ENCODE peak calls at places on chromosomes 6 and 20, in nine cellular contexts. A is body of pancreas, H is left lung, P is heart right ventricle, W is SK-N-SH, E is H9, C is heart left ventricle, R is ascending aorta, O is testis. I is an unnamed sample.
A peak's percentile ranks its signal among the peaks of the same experiment; 100 is the strongest.

GRCh38 chr6:9139762-9140161 is 704.4 kb upstream of the SLC35B3 start:
- DNase-seq in P (no peak), C (no peak), O (no peak), A (no peak), W (no peak), E (no peak), H (no peak), R (no peak), I (no peak)

GRCh38 chr6:84469144-84469543 is 241.7 kb upstream of the CEP162 start:
- DNase-seq in R (no peak), C (no peak), A (no peak), P (no peak), W (no peak), O (no peak), E (no peak), H (no peak), I (no peak)

GRCh38 chr6:72552938-72553337 is 68.9 kb upstream of the KCNQ5 start:
- DNase-seq in R (no peak), H (no peak), C (no peak), A (peak; percentile 37), W (no peak), O (no peak), E (no peak), P (no peak), I (no peak)

GRCh38 chr6:120407696-120408095 is 926.6 kb downstream of the TBC1D32 start:
- DNase-seq in O (no peak), P (no peak), W (no peak), R (no peak), C (no peak), A (no peak), H (no peak), E (no peak), I (no peak)

GRCh38 chr6:31180500-31180899 is 10.0 kb upstream of the POU5F1 start:
- DNase-seq in A (no peak), R (peak; percentile 71), P (peak; percentile 80), O (peak; percentile 86), E (peak; percentile 86), H (peak; percentile 88), C (peak; percentile 87), W (peak; percentile 52), I (peak; percentile 77)

GRCh38 chr20:10671221-10671849 is 2.5 kb downstream of the JAG1 start:
- DNase-seq in R (peak; percentile 93), W (peak; percentile 71), P (peak; percentile 68), E (peak; percentile 77), C (peak; percentile 83), H (peak; percentile 89), A (peak; percentile 92), O (peak; percentile 81), I (peak; percentile 70)

GRCh38 chr6:53168516-53169257 is 20.0 kb upstream of the GCM1 start:
- DNase-seq in P (no peak), C (no peak), A (no peak), O (no peak), H (no peak), E (no peak), W (no peak), R (no peak), I (no peak)

GRCh38 chr6:7343546-7344475 is 30.8 kb upstream of the SSR1 start:
- DNase-seq in C (no peak), H (peak; percentile 73), A (no peak), P (no peak), O (no peak), E (no peak), R (no peak), W (no peak), I (no peak)

GRCh38 chr20:4230651-4231050 is 215.3 kb upstream of the RNF24 start:
- DNase-seq in E (no peak), W (no peak), O (peak; percentile 80), C (no peak), P (no peak), R (no peak), H (no peak), A (no peak), I (no peak)

GRCh38 chr20:57663241-57663640 is 43.0 kb upstream of the ZBP1 start:
- DNase-seq in C (peak; percentile 47), E (no peak), R (no peak), O (no peak), H (no peak), P (no peak), W (peak; percentile 16), A (no peak), I (peak; percentile 4)

GRCh38 chr6:127971945-127972391 is 71.1 kb upstream of the THEMIS start:
- DNase-seq in O (no peak), W (no peak), H (no peak), R (no peak), E (no peak), P (no peak), C (no peak), A (no peak), I (no peak)

GRCh38 chr20:60928341-60928740 is 323.7 kb upstream of the CDH4 start:
- DNase-seq in A (no peak), E (no peak), C (no peak), R (no peak), O (no peak), W (no peak), H (no peak), P (no peak), I (no peak)

GRCh38 chr6:32140420-32141046 is 10.4 kb upstream of the FKBPL start:
- DNase-seq in H (no peak), C (no peak), O (no peak), A (no peak), R (no peak), E (no peak), W (no peak), P (no peak), I (no peak)

GRCh38 chr6:129184808-129185366 is 301.9 kb downstream of the LAMA2 start:
- DNase-seq in W (no peak), C (no peak), E (no peak), R (no peak), P (no peak), H (no peak), O (no peak), A (no peak), I (no peak)

GRCh38 chr6:5261545-5262109 is 314 bp downstream of the FARS2 start:
- DNase-seq in E (no peak), R (no peak), P (no peak), O (no peak), A (no peak), H (no peak), C (no peak), W (no peak), I (no peak)

GRCh38 chr6:138246650-138247440 is 28.6 kb upstream of the PBOV1 start:
- DNase-seq in C (no peak), E (no peak), A (no peak), O (no peak), H (no peak), W (no peak), R (no peak), P (no peak), I (no peak)

GRCh38 chr6:116217069-116217468 is 36.8 kb downstream of the TSPYL4 start:
- DNase-seq in W (no peak), R (no peak), O (no peak), H (no peak), A (no peak), P (no peak), C (no peak), E (no peak), I (no peak)

GRCh38 chr6:132590362-132590761 is 821 bp upstream of the TAAR5 start:
- DNase-seq in H (no peak), O (no peak), R (no peak), W (no peak), P (no peak), A (peak; percentile 12), C (no peak), E (no peak), I (no peak)

GRCh38 chr6:27757307-27757706 is 154.9 kb downstream of the OR2B2 start:
- DNase-seq in P (peak; percentile 34), H (peak; percentile 90), E (peak; percentile 73), C (peak; percentile 71), W (no peak), O (peak; percentile 41), A (no peak), R (no peak), I (no peak)
- TF ChIP-seq CTCF in P (no peak), H (no peak), E (no peak), C (no peak), W (no peak), O (no peak), A (no peak), R (no peak), I (no peak)

GRCh38 chr6:47174502-47175023 is 132.4 kb upstream of the ADGRF1 start:
- DNase-seq in P (no peak), H (no peak), R (no peak), O (no peak), W (no peak), E (no peak), C (no peak), A (no peak), I (no peak)

GRCh38 chr6:47180633-47181032 is 129.1 kb downstream of the TNFRSF21 start:
- DNase-seq in H (no peak), P (no peak), R (no peak), E (peak; percentile 31), A (no peak), W (no peak), O (no peak), C (no peak), I (no peak)

GRCh38 chr6:47169785-47170685 is 127.9 kb upstream of the ADGRF1 start:
- DNase-seq in E (no peak), P (no peak), C (no peak), O (no peak), W (no peak), H (no peak), R (no peak), A (no peak), I (no peak)

GRCh38 chr6:47179286-47179685 is 130.4 kb downstream of the TNFRSF21 start:
- DNase-seq in R (no peak), H (no peak), C (no peak), E (no peak), A (no peak), W (no peak), O (no peak), P (no peak), I (no peak)

GRCh38 chr6:47175656-47176055 is 133.5 kb upstream of the ADGRF1 start:
- DNase-seq in H (no peak), E (no peak), R (no peak), P (no peak), A (no peak), C (no peak), W (no peak), O (no peak), I (no peak)
- H3K4me1 ChIP-seq in H (no peaks in the 10 kb centered on the region), E (no peaks in the 10 kb centered on the region), R (no peaks in the 10 kb centered on the region), P (no peaks in the 10 kb centered on the region), A (no peaks in the 10 kb centered on the region), C (no peaks in the 10 kb centered on the region), W (no peaks in the 10 kb centered on the region), O (no peaks in the 10 kb centered on the region), I (no peaks in the 10 kb centered on the region)

DNA sequence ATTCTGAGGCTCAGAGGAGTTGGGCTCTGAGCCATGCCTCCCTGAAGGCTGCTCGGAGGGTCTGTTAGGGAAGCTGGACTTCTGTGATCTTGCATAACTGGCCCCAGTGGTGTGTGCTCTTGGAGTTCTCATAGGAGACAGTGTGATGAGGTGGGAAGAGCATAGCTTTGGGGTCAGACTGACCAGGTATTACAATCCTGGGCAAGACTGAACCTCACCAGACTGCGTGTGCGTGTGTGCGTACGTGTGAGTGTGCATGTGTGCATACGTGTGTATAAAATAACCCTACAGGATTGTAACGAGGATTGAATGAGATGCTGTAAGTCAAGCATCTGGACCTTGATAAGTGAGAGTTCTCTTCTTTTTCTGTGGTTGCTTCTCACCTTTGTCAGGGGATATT is 10.0 kb downstream of the BPIFB2 start:
- DNase-seq in P (no peak), A (no peak), R (no peak), E (no peak), H (no peak), O (no peak), W (no peak), C (no peak), I (no peak)
- H3K27ac ChIP-seq in P (no peak overlapping the region), A (no peak overlapping the region), R (no peak overlapping the region), E (no peak overlapping the region), H (no peak overlapping the region), O (no peak overlapping the region), W (no peak overlapping the region), C (no peak overlapping the region), I (no peak overlapping the region)

GRCh38 chr6:151679941-151680340 is 127.5 kb upstream of the ESR1 start:
- DNase-seq in O (no peak), C (no peak), W (no peak), H (no peak), E (no peak), A (no peak), P (no peak), R (no peak), I (no peak)
- TF ChIP-seq CTCF in O (no peak), C (no peak), W (no peak), H (no peak), E (no peak), A (no peak), P (no peak), R (no peak), I (no peak)